ENCODE peak calls at places on chromosomes 2 and 18, in five cellular contexts. K is neuronal stem cell, Q is mesenchymal stem cell, W is H1, V is IMR-90. J is an unnamed sample.

GRCh38 chr2:162989507-162989906 is 150.9 kb upstream of the KCNH7 start:
- DNase-seq in K (no peak), Q (no peak), V (no peak), W (no peak), J (no peak)

GRCh38 chr2:171711351-171711750 is 24.1 kb downstream of the DYNC1I2 start:
- DNase-seq in V (peak; percentile 43), W (no peak), Q (no peak), K (no peak), J (no peak)

GRCh38 chr2:46179037-46179621 is 118.1 kb upstream of the EPAS1 start:
- DNase-seq in Q (peak; percentile 99), V (peak; percentile 99), K (no peak), W (no peak), J (peak; percentile 97)

GRCh38 chr2:102101844-102102635 is 40.5 kb upstream of the IL1R1 start:
- DNase-seq in W (no peak), V (no peak), Q (no peak), K (no peak), J (peak; percentile 82)

GRCh38 chr2:191617589-191617988 is 60.3 kb upstream of the NABP1 start:
- DNase-seq in W (no peak), V (no peak), Q (no peak), K (no peak), J (no peak)

GRCh38 chr2:95016616-95017307 is 8.7 kb upstream of the MAL start:
- DNase-seq in Q (no peak), W (no peak), K (no peak), V (no peak), J (no peak)

GRCh38 chr2:23285076-23285795 is 99.7 kb upstream of the KLHL29 start:
- DNase-seq in Q (no peak), V (no peak), K (no peak), W (no peak), J (peak; percentile 53)

GRCh38 chr18:48333563-48333962 is 75.6 kb downstream of the ZBTB7C start:
- DNase-seq in V (no peak), Q (peak; percentile 3), K (no peak), W (no peak), J (no peak)

GRCh38 chr2:215313219-215313656 is 1.4 kb downstream of the ATIC start:
- DNase-seq in Q (no peak), K (no peak), V (no peak), W (no peak), J (no peak)

GRCh38 chr2:209189893-209190292 is 234.0 kb upstream of the MAP2 start:
- DNase-seq in W (no peak), K (no peak), Q (no peak), V (no peak), J (no peak)

GRCh38 chr18:6434987-6435709 is 20.4 kb upstream of the L3MBTL4 start:
- DNase-seq in Q (no peak), W (no peak), V (no peak), K (no peak), J (no peak)

GRCh38 chr2:182522428-182522896 is 95.6 kb upstream of the PDE1A start:
- DNase-seq in K (no peak), Q (peak; percentile 30), W (no peak), V (no peak), J (no peak)

GRCh38 chr18:8745355-8746014 is 40.1 kb downstream of the MTCL1 start:
- DNase-seq in Q (no peak), K (no peak), W (no peak), V (peak; percentile 90), J (peak; percentile 60)

GRCh38 chr2:19329445-19329844 is 29.0 kb downstream of the OSR1 start:
- DNase-seq in K (no peak), Q (no peak), V (no peak), W (no peak), J (no peak)

GRCh38 chr2:96470636-96471035 is 34.5 kb downstream of the NEURL3 start:
- DNase-seq in K (peak; percentile 17), Q (peak; percentile 7), V (peak; percentile 8), W (peak; percentile 96), J (no peak)

GRCh38 chr2:26864226-26864625 is 16.3 kb downstream of the DPYSL5 start:
- DNase-seq in K (no peak), Q (no peak), V (no peak), W (peak; percentile 24), J (no peak)

GRCh38 chr2:233107011-233107410 is 46.9 kb downstream of the INPP5D start:
- DNase-seq in K (no peak), W (no peak), Q (no peak), V (no peak), J (no peak)

GRCh38 chr18:58186258-58186948 is 142.4 kb downstream of the NEDD4L start:
- DNase-seq in V (peak; percentile 91), W (peak; percentile 37), K (no peak), Q (peak; percentile 66), J (peak; percentile 93)

GRCh38 chr2:12493031-12493513 is 223.7 kb upstream of the TRIB2 start:
- DNase-seq in K (no peak), V (peak; percentile 93), W (no peak), Q (peak; percentile 57), J (no peak)

GRCh38 chr2:220356076-220356475 is 728.6 kb downstream of the SLC4A3 start:
- DNase-seq in Q (no peak), W (no peak), V (peak; percentile 24), K (no peak), J (peak; percentile 55)

GRCh38 chr2:44974064-44974715 is 32.7 kb downstream of the SIX3 start:
- DNase-seq in Q (peak; percentile 22), V (peak; percentile 37), K (peak; percentile 75), W (peak; percentile 74), J (peak; percentile 65)

DNA sequence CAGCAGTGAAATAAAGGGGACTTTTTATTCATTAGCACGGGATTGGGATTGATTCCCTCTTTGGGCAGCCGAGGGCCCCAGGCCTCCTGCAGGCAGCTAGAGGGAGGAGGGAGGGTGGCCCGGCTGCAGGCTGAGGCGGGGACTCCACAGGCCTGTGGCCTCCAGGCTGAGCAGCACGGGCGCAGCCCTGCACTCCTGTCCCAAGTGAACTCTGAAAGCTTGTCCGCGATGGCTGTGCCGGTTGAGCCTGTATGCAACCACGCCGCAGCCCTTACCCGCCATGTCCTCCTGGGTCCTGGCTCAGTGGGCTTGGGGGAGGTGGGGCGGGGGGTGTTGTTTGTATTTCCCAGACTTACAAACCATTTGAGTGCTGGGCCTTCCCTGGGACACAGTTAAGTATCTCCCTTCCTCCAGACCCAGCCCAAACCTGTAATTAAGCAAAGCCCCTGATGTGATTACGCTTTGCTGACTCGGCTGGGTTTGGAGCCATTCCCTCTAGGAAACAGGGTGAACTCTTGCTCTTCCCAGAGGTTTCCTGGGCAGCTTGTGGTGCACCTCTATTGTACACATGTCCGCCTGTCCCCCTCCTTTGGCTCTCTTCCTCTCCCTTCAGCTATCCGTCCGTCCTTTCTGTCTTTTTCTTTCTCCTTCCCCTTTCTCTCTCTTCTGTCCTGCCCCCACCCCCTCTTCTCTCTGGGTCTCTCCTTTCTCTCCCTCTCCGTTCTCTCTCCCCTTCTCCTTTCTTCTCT is 5.3 kb downstream of the GLI2 start:
- DNase-seq in Q (peak; percentile 83), V (peak; percentile 41), W (peak; percentile 72), K (peak; percentile 74), J (no peak)
- H2BK5ac ChIP-seq in Q (peak overlapping the region; percentile 3), V (peak overlapping the region; percentile 38), W (peak overlapping the region; percentile 97), K (peak overlapping the region; percentile 19), J (no peak overlapping the region)

GRCh38 chr18:72613589-72613988 is 69.4 kb upstream of the CBLN2 start:
- DNase-seq in K (no peak), V (no peak), W (no peak), Q (no peak), J (no peak)
- H3K9me3 ChIP-seq in K (no peaks in the 10 kb centered on the region), V (peaks cover 2% of the 10 kb centered on the region), W (peaks cover 45% of the 10 kb centered on the region), Q (no peaks in the 10 kb centered on the region), J (no peaks in the 10 kb centered on the region)

GRCh38 chr2:30161929-30162328 is 15.1 kb downstream of the YPEL5 start:
- DNase-seq in V (no peak), W (no peak), Q (no peak), K (no peak), J (no peak)
- H3K4me3 ChIP-seq in V (no peak overlapping the region), W (no peak overlapping the region), Q (no peak overlapping the region), K (no peak overlapping the region), J (no peak overlapping the region)

GRCh38 chr2:120940726-120941256 is 205.1 kb downstream of the GLI2 start:
- DNase-seq in K (no peak), W (no peak), V (no peak), Q (no peak), J (no peak)
- H2BK5ac ChIP-seq in K (no peak overlapping the region), W (no peak overlapping the region), V (peak overlapping the region; percentile 96), Q (no peak overlapping the region), J (no peak overlapping the region)

DNA sequence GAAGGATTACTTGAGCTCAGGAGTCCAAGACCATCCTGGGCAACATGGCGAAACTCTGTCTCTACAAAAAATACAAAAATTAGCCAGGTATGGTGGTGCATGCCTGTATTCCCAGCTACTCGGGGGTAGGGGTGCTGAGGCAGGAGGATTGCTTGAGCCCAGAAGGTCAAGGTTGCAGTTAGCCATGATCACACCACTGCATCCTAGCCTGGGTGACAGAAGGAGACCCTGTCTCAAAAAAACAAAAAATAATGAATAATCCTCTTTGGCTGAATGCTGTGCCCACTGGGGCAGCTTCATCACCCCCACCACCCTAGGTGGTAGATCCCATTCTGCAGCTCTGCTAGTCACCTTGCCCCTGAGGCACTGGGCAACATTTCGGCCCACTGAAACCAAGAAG is 109.4 kb downstream of the ZFP36L2 start:
- DNase-seq in V (no peak), K (no peak), Q (no peak), W (no peak), J (no peak)
- H3K9me3 ChIP-seq in V (peaks cover 14% of the 10 kb centered on the region), K (peaks cover 4% of the 10 kb centered on the region), Q (peaks cover 8% of the 10 kb centered on the region), W (peaks cover 19% of the 10 kb centered on the region), J (peaks cover 3% of the 10 kb centered on the region)

GRCh38 chr18:78293940-78294401 is 685.6 kb upstream of the SALL3 start:
- DNase-seq in W (no peak), Q (no peak), K (no peak), V (no peak), J (no peak)
- H3K4me3 ChIP-seq in W (peak overlapping the region; percentile 19), Q (no peak overlapping the region), K (no peak overlapping the region), V (no peak overlapping the region), J (no peak overlapping the region)

GRCh38 chr2:74834806-74835755 is 1.2 kb downstream of the HK2 start:
- DNase-seq in K (peak; percentile 80), W (peak; percentile 84), Q (peak; percentile 57), V (peak; percentile 38), J (peak; percentile 79)
- H2BK5ac ChIP-seq in K (peak overlapping the region; percentile 89), W (peak overlapping the region; percentile 92), Q (no peak overlapping the region), V (peak overlapping the region; percentile 57), J (peak overlapping the region; percentile 58)

J was measured in trophoblast cell.